ENCODE peak calls at places on chromosomes 3 and 15, in nine cellular contexts. One of them, this sample, is unnamed.

GRCh38 chr3:132199451-132199850 is 117.8 kb upstream of the ACP3 start:
- DNase-seq in uterus: no peak
- DNase-seq in AG04450: no peak
- DNase-seq in AG04449: no peak
- DNase-seq in fibroblast of the aortic adventitia: no peak
- DNase-seq in mammary epithelial cell: no peak
- DNase-seq in testis: no peak
- DNase-seq in MM.1S: no peak
- DNase-seq in choroid plexus epithelial cell: no peak
- DNase-seq in this sample: no peak

GRCh38 chr3:113747719-113748046 is 848 bp downstream of the ATP6V1A start:
- DNase-seq in uterus: no peak
- DNase-seq in AG04450: no peak
- DNase-seq in AG04449: no peak
- DNase-seq in fibroblast of the aortic adventitia: no peak
- DNase-seq in mammary epithelial cell: peak
- DNase-seq in testis: no peak
- DNase-seq in MM.1S: peak
- DNase-seq in choroid plexus epithelial cell: no peak
- DNase-seq in this sample: peak

GRCh38 chr3:131535131-131535530 is 32.4 kb upstream of the MRPL3 start:
- DNase-seq in uterus: no peak
- DNase-seq in AG04450: no peak
- DNase-seq in AG04449: no peak
- DNase-seq in fibroblast of the aortic adventitia: peak
- DNase-seq in mammary epithelial cell: peak
- DNase-seq in testis: no peak
- DNase-seq in MM.1S: no peak
- DNase-seq in choroid plexus epithelial cell: no peak
- DNase-seq in this sample: peak

GRCh38 chr3:58093573-58094195 is 85.5 kb downstream of the FLNB start:
- DNase-seq in uterus: no peak
- DNase-seq in AG04450: no peak
- DNase-seq in AG04449: no peak
- DNase-seq in fibroblast of the aortic adventitia: peak
- DNase-seq in mammary epithelial cell: peak
- DNase-seq in testis: no peak
- DNase-seq in MM.1S: no peak
- DNase-seq in choroid plexus epithelial cell: peak
- DNase-seq in this sample: peak

GRCh38 chr3:195905970-195906864 is 2.1 kb downstream of the TNK2 start:
- DNase-seq in uterus: no peak
- DNase-seq in AG04450: no peak
- DNase-seq in AG04449: no peak
- DNase-seq in fibroblast of the aortic adventitia: no peak
- DNase-seq in mammary epithelial cell: peak
- DNase-seq in testis: no peak
- DNase-seq in MM.1S: peak
- DNase-seq in choroid plexus epithelial cell: peak
- DNase-seq in this sample: peak

GRCh38 chr3:127820871-127821853 is 1.2 kb downstream of the MGLL start:
- DNase-seq in uterus: no peak
- DNase-seq in AG04450: no peak
- DNase-seq in AG04449: no peak
- DNase-seq in fibroblast of the aortic adventitia: peak
- DNase-seq in mammary epithelial cell: no peak
- DNase-seq in testis: no peak
- DNase-seq in MM.1S: no peak
- DNase-seq in choroid plexus epithelial cell: peak
- DNase-seq in this sample: peak

GRCh38 chr3:16723994-16724393 is 118.8 kb upstream of the DAZL start:
- DNase-seq in uterus: no peak
- DNase-seq in AG04450: no peak
- DNase-seq in AG04449: no peak
- DNase-seq in fibroblast of the aortic adventitia: peak
- DNase-seq in mammary epithelial cell: peak
- DNase-seq in testis: no peak
- DNase-seq in MM.1S: peak
- DNase-seq in choroid plexus epithelial cell: peak
- DNase-seq in this sample: peak

GRCh38 chr3:57112206-57112605 is 51.7 kb downstream of the SPATA12 start:
- DNase-seq in uterus: no peak
- DNase-seq in AG04450: no peak
- DNase-seq in AG04449: no peak
- DNase-seq in fibroblast of the aortic adventitia: peak
- DNase-seq in mammary epithelial cell: no peak
- DNase-seq in testis: no peak
- DNase-seq in MM.1S: peak
- DNase-seq in choroid plexus epithelial cell: peak
- DNase-seq in this sample: no peak

GRCh38 chr3:18649666-18650363 is 224.7 kb upstream of the SATB1 start:
- DNase-seq in uterus: no peak
- DNase-seq in AG04450: no peak
- DNase-seq in AG04449: no peak
- DNase-seq in fibroblast of the aortic adventitia: no peak
- DNase-seq in mammary epithelial cell: no peak
- DNase-seq in testis: no peak
- DNase-seq in MM.1S: no peak
- DNase-seq in choroid plexus epithelial cell: no peak
- DNase-seq in this sample: no peak

GRCh38 chr3:67016522-67017080 is 18.5 kb downstream of the KBTBD8 start:
- DNase-seq in uterus: no peak
- DNase-seq in AG04450: no peak
- DNase-seq in AG04449: no peak
- DNase-seq in fibroblast of the aortic adventitia: no peak
- DNase-seq in mammary epithelial cell: no peak
- DNase-seq in testis: no peak
- DNase-seq in MM.1S: peak
- DNase-seq in choroid plexus epithelial cell: no peak
- DNase-seq in this sample: no peak

GRCh38 chr3:193656878-193657282 is 63.9 kb downstream of the OPA1 start:
- DNase-seq in uterus: no peak
- DNase-seq in AG04450: no peak
- DNase-seq in AG04449: no peak
- DNase-seq in fibroblast of the aortic adventitia: no peak
- DNase-seq in mammary epithelial cell: no peak
- DNase-seq in testis: no peak
- DNase-seq in MM.1S: no peak
- DNase-seq in choroid plexus epithelial cell: no peak
- DNase-seq in this sample: no peak

GRCh38 chr3:47646362-47646761 is 67.7 kb upstream of the CSPG5 start:
- DNase-seq in uterus: no peak
- DNase-seq in AG04450: peak
- DNase-seq in AG04449: peak
- DNase-seq in fibroblast of the aortic adventitia: peak
- DNase-seq in mammary epithelial cell: no peak
- DNase-seq in testis: no peak
- DNase-seq in MM.1S: no peak
- DNase-seq in choroid plexus epithelial cell: peak
- DNase-seq in this sample: peak

GRCh38 chr3:104831076-104831475 is 535.6 kb upstream of the ALCAM start:
- DNase-seq in uterus: no peak
- DNase-seq in AG04450: no peak
- DNase-seq in AG04449: peak
- DNase-seq in fibroblast of the aortic adventitia: peak
- DNase-seq in mammary epithelial cell: no peak
- DNase-seq in testis: no peak
- DNase-seq in MM.1S: no peak
- DNase-seq in choroid plexus epithelial cell: peak
- DNase-seq in this sample: no peak

GRCh38 chr3:66038726-66039589 is at the start of gene MAGI1:
- DNase-seq in uterus: peak
- DNase-seq in AG04450: peak
- DNase-seq in AG04449: no peak
- DNase-seq in fibroblast of the aortic adventitia: peak
- DNase-seq in mammary epithelial cell: peak
- DNase-seq in testis: peak
- DNase-seq in MM.1S: peak
- DNase-seq in choroid plexus epithelial cell: peak
- DNase-seq in this sample: peak

GRCh38 chr3:189787622-189788021 is 156.4 kb downstream of the TP63 start:
- DNase-seq in uterus: no peak
- DNase-seq in AG04450: no peak
- DNase-seq in AG04449: no peak
- DNase-seq in fibroblast of the aortic adventitia: peak
- DNase-seq in mammary epithelial cell: peak
- DNase-seq in testis: no peak
- DNase-seq in MM.1S: no peak
- DNase-seq in choroid plexus epithelial cell: peak
- DNase-seq in this sample: peak

GRCh38 chr3:40333416-40333815 is 23.9 kb downstream of the EIF1B start:
- DNase-seq in uterus: no peak
- DNase-seq in AG04450: no peak
- DNase-seq in AG04449: no peak
- DNase-seq in fibroblast of the aortic adventitia: no peak
- DNase-seq in mammary epithelial cell: no peak
- DNase-seq in testis: no peak
- DNase-seq in MM.1S: no peak
- DNase-seq in choroid plexus epithelial cell: no peak
- DNase-seq in this sample: peak

GRCh38 chr3:17456036-17456435 is 286.4 kb downstream of the TBC1D5 start:
- DNase-seq in uterus: no peak
- DNase-seq in AG04450: no peak
- DNase-seq in AG04449: no peak
- DNase-seq in fibroblast of the aortic adventitia: no peak
- DNase-seq in mammary epithelial cell: no peak
- DNase-seq in testis: no peak
- DNase-seq in MM.1S: no peak
- DNase-seq in choroid plexus epithelial cell: no peak
- DNase-seq in this sample: no peak

GRCh38 chr3:188978772-188979171 is 193.0 kb upstream of the TPRG1 start:
- DNase-seq in uterus: peak
- DNase-seq in AG04450: peak
- DNase-seq in AG04449: peak
- DNase-seq in fibroblast of the aortic adventitia: peak
- DNase-seq in mammary epithelial cell: no peak
- DNase-seq in testis: peak
- DNase-seq in MM.1S: no peak
- DNase-seq in choroid plexus epithelial cell: peak
- DNase-seq in this sample: peak

GRCh38 chr15:63480441-63480821 is 24.0 kb upstream of the USP3 start:
- DNase-seq in uterus: no peak
- DNase-seq in AG04450: no peak
- DNase-seq in AG04449: no peak
- DNase-seq in fibroblast of the aortic adventitia: no peak
- DNase-seq in mammary epithelial cell: no peak
- DNase-seq in testis: no peak
- DNase-seq in MM.1S: no peak
- DNase-seq in choroid plexus epithelial cell: no peak
- DNase-seq in this sample: no peak

GRCh38 chr15:80709542-80709941 is 14.4 kb downstream of the ABHD17C start:
- DNase-seq in uterus: no peak
- DNase-seq in AG04450: no peak
- DNase-seq in AG04449: no peak
- DNase-seq in fibroblast of the aortic adventitia: no peak
- DNase-seq in mammary epithelial cell: peak
- DNase-seq in testis: no peak
- DNase-seq in MM.1S: no peak
- DNase-seq in choroid plexus epithelial cell: no peak
- DNase-seq in this sample: peak

GRCh38 chr3:171829841-171830559 is 13.1 kb upstream of the TMEM212 start:
- DNase-seq in uterus: peak
- DNase-seq in AG04450: no peak
- DNase-seq in AG04449: no peak
- DNase-seq in fibroblast of the aortic adventitia: peak
- DNase-seq in mammary epithelial cell: peak
- DNase-seq in testis: peak
- DNase-seq in MM.1S: peak
- DNase-seq in choroid plexus epithelial cell: peak
- DNase-seq in this sample: peak

GRCh38 chr3:41608267-41608822 is 353.6 kb downstream of the ULK4 start:
- DNase-seq in uterus: no peak
- DNase-seq in AG04450: no peak
- DNase-seq in AG04449: no peak
- DNase-seq in fibroblast of the aortic adventitia: no peak
- DNase-seq in mammary epithelial cell: no peak
- DNase-seq in testis: no peak
- DNase-seq in MM.1S: no peak
- DNase-seq in choroid plexus epithelial cell: no peak
- DNase-seq in this sample: no peak

GRCh38 chr3:9769426-9770275 is at the start of gene CAMK1:
- DNase-seq in uterus: peak
- DNase-seq in AG04450: no peak
- DNase-seq in AG04449: no peak
- DNase-seq in fibroblast of the aortic adventitia: peak
- DNase-seq in mammary epithelial cell: peak
- DNase-seq in testis: peak
- DNase-seq in MM.1S: peak
- DNase-seq in choroid plexus epithelial cell: peak
- DNase-seq in this sample: peak
- TF ChIP-seq CTCF in uterus: no peak
- TF ChIP-seq CTCF in AG04450: no peak
- TF ChIP-seq CTCF in AG04449: no peak
- TF ChIP-seq CTCF in fibroblast of the aortic adventitia: no peak
- TF ChIP-seq CTCF in mammary epithelial cell: no peak
- TF ChIP-seq CTCF in testis: peak
- TF ChIP-seq CTCF in MM.1S: no peak
- TF ChIP-seq CTCF in choroid plexus epithelial cell: no peak
- TF ChIP-seq CTCF in this sample: no peak

DNA sequence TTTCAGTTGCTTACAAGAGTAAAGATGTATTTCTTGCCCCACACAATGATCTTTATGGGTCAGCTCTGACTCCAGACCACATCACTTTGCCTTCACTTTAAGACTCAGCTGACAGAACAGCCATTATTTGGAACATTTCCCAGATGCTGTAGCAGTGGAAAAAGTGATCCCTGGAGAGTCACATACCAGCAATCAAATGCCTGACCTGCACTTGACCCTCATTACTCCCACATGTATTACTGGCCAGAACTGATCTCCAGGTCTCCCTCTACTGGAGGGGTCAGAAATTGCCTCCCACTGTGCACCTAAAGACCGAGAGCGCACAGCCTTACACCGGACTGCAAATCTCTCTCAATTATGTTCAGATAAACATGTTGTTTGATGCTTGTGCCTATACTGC is 88.6 kb upstream of the ZNF385D start:
- DNase-seq in uterus: no peak
- DNase-seq in AG04450: no peak
- DNase-seq in AG04449: peak
- DNase-seq in fibroblast of the aortic adventitia: peak
- DNase-seq in mammary epithelial cell: peak
- DNase-seq in testis: peak
- DNase-seq in MM.1S: peak
- DNase-seq in choroid plexus epithelial cell: peak
- DNase-seq in this sample: peak
- TF ChIP-seq CTCF in uterus: no peak
- TF ChIP-seq CTCF in AG04450: peak
- TF ChIP-seq CTCF in AG04449: peak
- TF ChIP-seq CTCF in fibroblast of the aortic adventitia: peak
- TF ChIP-seq CTCF in mammary epithelial cell: peak
- TF ChIP-seq CTCF in testis: no peak
- TF ChIP-seq CTCF in MM.1S: peak
- TF ChIP-seq CTCF in choroid plexus epithelial cell: peak
- TF ChIP-seq CTCF in this sample: no peak

GRCh38 chr3:186108941-186109865 is at the start of gene ETV5:
- DNase-seq in uterus: peak
- DNase-seq in AG04450: peak
- DNase-seq in AG04449: peak
- DNase-seq in fibroblast of the aortic adventitia: peak
- DNase-seq in mammary epithelial cell: peak
- DNase-seq in testis: peak
- DNase-seq in MM.1S: peak
- DNase-seq in choroid plexus epithelial cell: peak
- DNase-seq in this sample: peak
- TF ChIP-seq CTCF in uterus: no peak
- TF ChIP-seq CTCF in AG04450: no peak
- TF ChIP-seq CTCF in AG04449: no peak
- TF ChIP-seq CTCF in fibroblast of the aortic adventitia: no peak
- TF ChIP-seq CTCF in mammary epithelial cell: no peak
- TF ChIP-seq CTCF in testis: peak
- TF ChIP-seq CTCF in MM.1S: no peak
- TF ChIP-seq CTCF in choroid plexus epithelial cell: no peak
- TF ChIP-seq CTCF in this sample: no peak

GRCh38 chr15:71532994-71533393 is 277.4 kb upstream of the NR2E3 start:
- DNase-seq in uterus: no peak
- DNase-seq in AG04450: no peak
- DNase-seq in AG04449: no peak
- DNase-seq in fibroblast of the aortic adventitia: peak
- DNase-seq in mammary epithelial cell: peak
- DNase-seq in testis: no peak
- DNase-seq in MM.1S: peak
- DNase-seq in choroid plexus epithelial cell: peak
- DNase-seq in this sample: peak
- TF ChIP-seq CTCF in uterus: peak
- TF ChIP-seq CTCF in AG04450: peak
- TF ChIP-seq CTCF in AG04449: peak
- TF ChIP-seq CTCF in fibroblast of the aortic adventitia: peak
- TF ChIP-seq CTCF in mammary epithelial cell: peak
- TF ChIP-seq CTCF in testis: no peak
- TF ChIP-seq CTCF in MM.1S: peak
- TF ChIP-seq CTCF in choroid plexus epithelial cell: peak
- TF ChIP-seq CTCF in this sample: peak